ENCODE peak calls at places on chromosomes 2 and 18, in four cellular contexts. G is GM12878, W is K562, N is IMR-90. S is an unnamed sample.

GRCh38 chr2:188677182-188677581 is 297.0 kb upstream of the COL3A1 start:
- DNase-seq in G (no peak), N (peak), W (no peak), S (no peak)

GRCh38 chr2:127143851-127144782 is 37.2 kb upstream of the BIN1 start:
- DNase-seq in W (no peak), G (no peak), N (peak), S (no peak)

GRCh38 chr2:137220438-137220998 is 455.2 kb downstream of the THSD7B start:
- DNase-seq in G (no peak), N (peak), W (no peak), S (no peak)

GRCh38 chr2:120402508-120402907 is 56.6 kb downstream of the INHBB start:
- DNase-seq in N (no peak), G (no peak), W (no peak), S (no peak)

GRCh38 chr2:139805378-139805777 is 1025.2 kb upstream of the NXPH2 start:
- DNase-seq in G (no peak), N (no peak), W (no peak), S (no peak)

GRCh38 chr18:38931754-38932050 is 1366.1 kb upstream of the CELF4 start:
- DNase-seq in G (no peak), W (no peak), N (no peak), S (no peak)

GRCh38 chr2:222944971-222945740 is 84.3 kb downstream of the ACSL3 start:
- DNase-seq in N (no peak), W (no peak), G (no peak), S (peak)

GRCh38 chr2:20410556-20411277 is 36.2 kb upstream of the RHOB start:
- DNase-seq in N (no peak), W (no peak), G (no peak), S (no peak)

GRCh38 chr2:64448069-64448468 is 5.9 kb upstream of the LGALSL start:
- DNase-seq in N (no peak), G (no peak), W (no peak), S (no peak)

GRCh38 chr18:9539283-9539682 is 64.0 kb downstream of the RALBP1 start:
- DNase-seq in W (no peak), N (peak), G (no peak), S (no peak)

GRCh38 chr18:48629730-48630324 is 91.0 kb downstream of the CTIF start:
- DNase-seq in N (peak), G (no peak), W (no peak), S (peak)

GRCh38 chr2:240561325-240561971 is 1.3 kb downstream of the DUSP28 start:
- DNase-seq in N (peak), W (no peak), G (peak), S (no peak)

GRCh38 chr18:76476665-76477561 is 18.1 kb downstream of the ZNF516 start:
- DNase-seq in W (peak), N (peak), G (no peak), S (no peak)

GRCh38 chr2:147463881-147464520 is 380.8 kb upstream of the ACVR2A start:
- DNase-seq in W (no peak), G (no peak), N (no peak), S (no peak)

GRCh38 chr18:26327062-26327461 is 100.8 kb downstream of the TAF4B start:
- DNase-seq in W (no peak), G (no peak), N (no peak), S (no peak)

GRCh38 chr2:148745151-148745851 is 100.8 kb downstream of the EPC2 start:
- DNase-seq in W (no peak), N (peak), G (no peak), S (no peak)

DNA sequence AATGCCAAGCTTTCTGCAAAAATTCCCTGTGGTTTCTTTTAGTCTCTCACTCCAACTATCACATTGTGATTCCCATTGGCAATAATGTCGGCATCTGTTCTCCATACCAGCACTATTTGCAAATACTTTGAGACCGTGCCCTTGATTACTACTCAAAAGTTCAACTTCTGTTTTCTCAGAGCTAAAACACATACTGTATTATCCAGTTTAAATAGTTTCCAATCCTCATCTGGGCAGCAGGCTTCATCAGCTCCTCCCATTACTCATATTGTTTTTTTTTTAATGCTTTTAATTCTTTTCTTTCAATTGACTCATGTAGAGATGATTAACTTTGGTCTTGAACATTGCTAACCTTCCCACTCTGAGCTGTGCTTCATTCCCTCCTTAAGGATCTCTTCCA is 135.8 kb downstream of the METTL8 start:
- DNase-seq in N (peak), W (no peak), G (no peak), S (no peak)
- TF ChIP-seq MXI1 in N (no peak), W (no peak), G (no peak), S (no peak)

DNA sequence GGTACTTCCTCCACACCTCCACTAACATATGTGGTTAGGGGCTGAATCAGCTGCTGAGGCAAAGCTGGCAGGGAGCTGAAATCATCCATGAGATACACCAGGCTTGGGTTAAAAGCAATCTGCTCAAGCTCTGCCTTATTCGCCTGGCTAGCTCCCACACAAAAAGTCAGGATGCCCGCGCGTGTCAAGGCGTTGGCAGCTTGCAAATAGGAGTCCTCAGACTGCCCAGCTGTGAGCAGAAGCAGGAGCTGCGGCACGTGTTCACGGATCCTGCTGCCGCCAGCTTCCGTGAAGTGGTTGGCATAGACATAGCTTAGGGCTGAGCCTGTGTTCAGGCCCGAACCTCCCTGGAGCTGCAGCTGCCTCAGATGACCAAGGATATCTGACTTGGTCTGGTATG is 35.3 kb downstream of the COL6A3 start:
- DNase-seq in N (no peak), W (no peak), G (no peak), S (no peak)
- TF ChIP-seq MXI1 in N (no peak), W (no peak), G (no peak), S (no peak)

GRCh38 chr2:74553892-74554820 is at the start of the genes DOK1 and LOXL3:
- DNase-seq in N (peak), G (no peak), W (peak), S (peak)

GRCh38 chr2:74555610-74556103 is 1.1 kb downstream of the DOK1 start:
- DNase-seq in W (no peak), G (no peak), N (no peak), S (no peak)

GRCh38 chr2:74556159-74556558 is 1.6 kb downstream of the DOK1 start:
- DNase-seq in G (no peak), W (no peak), N (no peak), S (no peak)

GRCh38 chr2:74552914-74553811 is 579 bp downstream of the LOXL3 start:
- DNase-seq in N (no peak), G (no peak), W (peak), S (peak)

GRCh38 chr2:74554821-74555531 is 456 bp downstream of the DOK1 start:
- DNase-seq in W (peak), G (no peak), N (peak), S (peak)
- TF ChIP-seq MXI1 in W (no peak), G (peak), N (no peak), S (peak)

DNA sequence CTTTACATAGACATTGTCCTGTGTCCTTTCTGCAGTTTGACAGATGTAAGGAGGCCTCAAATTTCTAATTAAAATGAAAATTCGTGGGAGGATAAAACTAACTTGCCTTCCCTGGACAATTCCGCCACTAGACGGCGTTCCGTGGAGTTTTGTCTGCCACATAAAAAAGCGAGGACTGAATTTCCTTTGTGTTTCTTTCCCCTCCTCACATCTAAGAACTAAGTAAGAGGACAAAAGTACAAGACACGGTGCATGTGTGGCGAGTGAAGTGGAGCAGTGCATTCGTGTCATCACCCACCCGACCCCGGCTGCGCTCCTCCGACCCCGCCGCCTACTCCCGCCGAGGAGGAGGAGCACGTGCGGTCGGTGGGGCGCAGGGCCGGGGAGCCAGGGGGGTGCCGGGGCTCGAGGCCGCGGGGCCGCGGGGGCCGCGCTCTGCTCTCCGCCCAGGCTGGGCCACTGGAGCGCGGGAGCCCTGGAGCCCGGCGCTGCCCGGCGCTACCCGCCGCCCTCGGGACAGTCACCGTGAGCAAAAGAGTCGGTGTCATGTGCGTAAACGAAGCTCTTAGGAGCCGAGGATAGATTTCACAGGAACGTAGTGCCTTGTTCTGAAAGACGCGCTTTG is 10.8 kb downstream of the TBR1 start:
- DNase-seq in W (no peak), N (peak), G (no peak), S (peak)
- TF ChIP-seq MXI1 in W (no peak), N (no peak), G (no peak), S (no peak)

GRCh38 chr2:28389399-28390240 is 3.0 kb upstream of the FOSL2 start:
- DNase-seq in G (no peak), W (no peak), N (no peak), S (peak)
- TF ChIP-seq MXI1 in G (no peak), W (no peak), N (no peak), S (no peak)

GRCh38 chr2:197614532-197614931 is 60.9 kb downstream of the RFTN2 start:
- DNase-seq in W (no peak), G (no peak), N (no peak), S (no peak)
- TF ChIP-seq MXI1 in W (no peak), G (no peak), N (no peak), S (no peak)

GRCh38 chr2:159840620-159841019 is 42.6 kb upstream of the CD302 start:
- DNase-seq in G (no peak), N (no peak), W (no peak), S (no peak)
- TF ChIP-seq MXI1 in G (no peak), N (no peak), W (no peak), S (no peak)

GRCh38 chr18:30489890-30490643 is 552.5 kb downstream of the DSC3 start:
- DNase-seq in W (no peak), G (no peak), N (no peak), S (no peak)

GRCh38 chr18:30491815-30492551 is 550.6 kb downstream of the DSC3 start:
- DNase-seq in N (no peak), G (no peak), W (no peak), S (no peak)

GRCh38 chr18:30486856-30487255 is 555.7 kb downstream of the DSC3 start:
- DNase-seq in G (no peak), N (no peak), W (no peak), S (no peak)

GRCh38 chr18:30485078-30485477 is 557.5 kb downstream of the DSC3 start:
- DNase-seq in G (no peak), W (no peak), N (no peak), S (no peak)

DNA sequence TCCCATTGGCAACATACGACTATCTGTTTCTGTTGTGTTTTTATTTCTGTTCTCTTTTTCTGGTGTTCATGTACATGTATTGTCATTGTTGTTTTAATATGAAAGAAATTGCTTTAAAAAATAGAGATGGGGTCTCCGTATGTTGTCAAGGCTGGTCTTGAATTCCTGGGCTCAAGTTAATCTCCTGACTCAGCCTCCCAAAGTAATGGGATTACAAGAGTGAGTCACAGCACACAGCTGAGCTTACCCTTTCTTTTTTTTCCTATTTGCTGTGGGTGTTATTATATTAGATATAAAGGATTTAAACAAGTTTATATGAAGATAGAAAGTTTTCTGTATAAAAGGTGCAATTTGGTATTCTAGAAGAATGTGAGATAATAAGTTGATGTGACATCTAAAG is 554.6 kb downstream of the DSC3 start:
- DNase-seq in N (no peak), G (no peak), W (no peak), S (no peak)
- TF ChIP-seq MXI1 in N (no peak), G (no peak), W (no peak), S (no peak)

GRCh38 chr2:3631161-3631850 is 26.7 kb upstream of the ALLC start:
- DNase-seq in W (no peak), N (no peak), G (no peak), S (no peak)
- TF ChIP-seq MXI1 in W (no peak), N (no peak), G (no peak), S (no peak)